ENCODE peak calls at places on chromosomes 13 and 19, in seven cellular contexts. One of them, this sample, is unnamed.

GRCh38 chr19:9836021-9836420 is 903 bp downstream of the PIN1 start:
- DNase-seq in heart right ventricle: no peak
- DNase-seq in effector memory CD4-positive, alpha-beta T cell: no peak
- DNase-seq in left lung: no peak
- DNase-seq in GM23248: peak
- DNase-seq in aorta: no peak
- DNase-seq in ascending aorta: no peak
- DNase-seq in this sample: no peak

GRCh38 chr13:27151798-27152599 is 19.6 kb downstream of the USP12 start:
- DNase-seq in GM23248: no peak
- DNase-seq in heart right ventricle: no peak
- DNase-seq in aorta: no peak
- DNase-seq in ascending aorta: no peak
- DNase-seq in effector memory CD4-positive, alpha-beta T cell: no peak
- DNase-seq in left lung: no peak
- DNase-seq in this sample: no peak

GRCh38 chr13:46383383-46383782 is 3.7 kb downstream of the RUBCNL start:
- DNase-seq in aorta: no peak
- DNase-seq in GM23248: no peak
- DNase-seq in left lung: no peak
- DNase-seq in effector memory CD4-positive, alpha-beta T cell: no peak
- DNase-seq in heart right ventricle: no peak
- DNase-seq in ascending aorta: no peak
- DNase-seq in this sample: no peak

GRCh38 chr19:46210634-46211033 is 18.9 kb upstream of the IGFL1 start:
- DNase-seq in ascending aorta: no peak
- DNase-seq in effector memory CD4-positive, alpha-beta T cell: no peak
- DNase-seq in left lung: no peak
- DNase-seq in aorta: peak
- DNase-seq in GM23248: no peak
- DNase-seq in heart right ventricle: no peak
- DNase-seq in this sample: no peak

GRCh38 chr19:46887240-46887782 is 26.5 kb downstream of the ARHGAP35 start:
- DNase-seq in GM23248: peak
- DNase-seq in effector memory CD4-positive, alpha-beta T cell: no peak
- DNase-seq in ascending aorta: no peak
- DNase-seq in heart right ventricle: no peak
- DNase-seq in left lung: no peak
- DNase-seq in aorta: no peak
- DNase-seq in this sample: no peak

GRCh38 chr19:14440049-14440448 is 6.9 kb downstream of the PKN1 start:
- DNase-seq in effector memory CD4-positive, alpha-beta T cell: peak
- DNase-seq in GM23248: no peak
- DNase-seq in left lung: peak
- DNase-seq in aorta: peak
- DNase-seq in heart right ventricle: peak
- DNase-seq in ascending aorta: peak
- DNase-seq in this sample: peak

GRCh38 chr13:99055286-99056073 is 77.6 kb upstream of the DOCK9 start:
- DNase-seq in left lung: no peak
- DNase-seq in ascending aorta: no peak
- DNase-seq in GM23248: no peak
- DNase-seq in aorta: no peak
- DNase-seq in effector memory CD4-positive, alpha-beta T cell: no peak
- DNase-seq in heart right ventricle: no peak
- DNase-seq in this sample: no peak

GRCh38 chr13:49315036-49315565 is 67.4 kb downstream of the CDADC1 start:
- DNase-seq in effector memory CD4-positive, alpha-beta T cell: no peak
- DNase-seq in ascending aorta: no peak
- DNase-seq in aorta: no peak
- DNase-seq in heart right ventricle: no peak
- DNase-seq in GM23248: peak
- DNase-seq in left lung: no peak
- DNase-seq in this sample: no peak

GRCh38 chr13:98853791-98854191 is 101.3 kb upstream of the SLC15A1 start:
- DNase-seq in effector memory CD4-positive, alpha-beta T cell: no peak
- DNase-seq in left lung: no peak
- DNase-seq in ascending aorta: peak
- DNase-seq in aorta: no peak
- DNase-seq in GM23248: peak
- DNase-seq in heart right ventricle: no peak
- DNase-seq in this sample: no peak

GRCh38 chr19:10399878-10400277 is 3.5 kb downstream of the CDC37 start:
- DNase-seq in heart right ventricle: peak
- DNase-seq in ascending aorta: no peak
- DNase-seq in GM23248: no peak
- DNase-seq in effector memory CD4-positive, alpha-beta T cell: no peak
- DNase-seq in aorta: no peak
- DNase-seq in left lung: no peak
- DNase-seq in this sample: no peak

GRCh38 chr19:4519521-4520277 is 1.4 kb upstream of the PLIN4 start:
- DNase-seq in effector memory CD4-positive, alpha-beta T cell: no peak
- DNase-seq in heart right ventricle: peak
- DNase-seq in ascending aorta: no peak
- DNase-seq in GM23248: peak
- DNase-seq in aorta: no peak
- DNase-seq in left lung: no peak
- DNase-seq in this sample: no peak

GRCh38 chr13:112641456-112641855 is 48.4 kb upstream of the ATP11A start:
- DNase-seq in effector memory CD4-positive, alpha-beta T cell: no peak
- DNase-seq in heart right ventricle: no peak
- DNase-seq in aorta: peak
- DNase-seq in ascending aorta: peak
- DNase-seq in GM23248: no peak
- DNase-seq in left lung: no peak
- DNase-seq in this sample: no peak

GRCh38 chr13:32737679-32738078 is 151.4 kb downstream of the PDS5B start:
- DNase-seq in GM23248: peak
- DNase-seq in aorta: no peak
- DNase-seq in ascending aorta: no peak
- DNase-seq in effector memory CD4-positive, alpha-beta T cell: no peak
- DNase-seq in heart right ventricle: no peak
- DNase-seq in left lung: no peak
- DNase-seq in this sample: no peak

GRCh38 chr13:110869231-110869804 is 45.6 kb downstream of the ANKRD10 start:
- DNase-seq in heart right ventricle: peak
- DNase-seq in effector memory CD4-positive, alpha-beta T cell: no peak
- DNase-seq in left lung: no peak
- DNase-seq in ascending aorta: no peak
- DNase-seq in GM23248: no peak
- DNase-seq in aorta: no peak
- DNase-seq in this sample: no peak

GRCh38 chr13:40101708-40102359 is 446.4 kb downstream of the COG6 start:
- DNase-seq in GM23248: no peak
- DNase-seq in aorta: no peak
- DNase-seq in effector memory CD4-positive, alpha-beta T cell: no peak
- DNase-seq in left lung: no peak
- DNase-seq in ascending aorta: no peak
- DNase-seq in heart right ventricle: no peak
- DNase-seq in this sample: no peak

GRCh38 chr13:100088648-100089601 is at the start of gene PCCA:
- DNase-seq in heart right ventricle: peak
- DNase-seq in ascending aorta: peak
- DNase-seq in aorta: peak
- DNase-seq in left lung: peak
- DNase-seq in effector memory CD4-positive, alpha-beta T cell: peak
- DNase-seq in GM23248: peak
- DNase-seq in this sample: peak

GRCh38 chr13:103876571-103876970 is 810.4 kb upstream of the SLC10A2 start:
- DNase-seq in heart right ventricle: no peak
- DNase-seq in GM23248: peak
- DNase-seq in left lung: no peak
- DNase-seq in ascending aorta: no peak
- DNase-seq in effector memory CD4-positive, alpha-beta T cell: no peak
- DNase-seq in aorta: no peak
- DNase-seq in this sample: no peak

GRCh38 chr13:32264407-32264806 is 50.8 kb downstream of the ZAR1L start:
- DNase-seq in ascending aorta: no peak
- DNase-seq in aorta: peak
- DNase-seq in left lung: no peak
- DNase-seq in effector memory CD4-positive, alpha-beta T cell: no peak
- DNase-seq in GM23248: no peak
- DNase-seq in heart right ventricle: peak
- DNase-seq in this sample: no peak

DNA sequence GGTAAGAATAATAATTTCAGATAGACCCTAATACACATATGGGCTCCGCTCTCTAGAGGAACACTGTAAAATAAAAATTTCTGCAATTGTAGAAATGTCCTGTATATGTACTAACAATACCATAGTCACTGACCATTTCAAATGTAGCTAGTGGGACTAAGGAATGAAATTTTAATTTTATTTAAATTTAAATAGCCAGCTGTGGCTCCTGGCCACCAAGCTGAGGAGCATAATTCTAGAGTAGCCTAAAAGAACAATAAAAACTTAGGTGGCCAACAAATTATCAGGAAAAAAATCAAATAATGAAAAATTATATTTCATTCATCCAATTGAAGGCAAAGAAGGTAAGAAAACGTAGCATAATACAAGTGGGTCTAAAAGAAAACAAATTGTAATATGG is 240.9 kb upstream of the MIR17HG start:
- DNase-seq in ascending aorta: no peak
- DNase-seq in left lung: no peak
- DNase-seq in aorta: no peak
- DNase-seq in effector memory CD4-positive, alpha-beta T cell: no peak
- DNase-seq in GM23248: no peak
- DNase-seq in heart right ventricle: no peak
- DNase-seq in this sample: no peak
- H3K27ac ChIP-seq in ascending aorta: no peak
- H3K27ac ChIP-seq in left lung: no peak
- H3K27ac ChIP-seq in aorta: no peak
- H3K27ac ChIP-seq in effector memory CD4-positive, alpha-beta T cell: no peak
- H3K27ac ChIP-seq in GM23248: no peak
- H3K27ac ChIP-seq in heart right ventricle: no peak
- H3K27ac ChIP-seq in this sample: no peak

DNA sequence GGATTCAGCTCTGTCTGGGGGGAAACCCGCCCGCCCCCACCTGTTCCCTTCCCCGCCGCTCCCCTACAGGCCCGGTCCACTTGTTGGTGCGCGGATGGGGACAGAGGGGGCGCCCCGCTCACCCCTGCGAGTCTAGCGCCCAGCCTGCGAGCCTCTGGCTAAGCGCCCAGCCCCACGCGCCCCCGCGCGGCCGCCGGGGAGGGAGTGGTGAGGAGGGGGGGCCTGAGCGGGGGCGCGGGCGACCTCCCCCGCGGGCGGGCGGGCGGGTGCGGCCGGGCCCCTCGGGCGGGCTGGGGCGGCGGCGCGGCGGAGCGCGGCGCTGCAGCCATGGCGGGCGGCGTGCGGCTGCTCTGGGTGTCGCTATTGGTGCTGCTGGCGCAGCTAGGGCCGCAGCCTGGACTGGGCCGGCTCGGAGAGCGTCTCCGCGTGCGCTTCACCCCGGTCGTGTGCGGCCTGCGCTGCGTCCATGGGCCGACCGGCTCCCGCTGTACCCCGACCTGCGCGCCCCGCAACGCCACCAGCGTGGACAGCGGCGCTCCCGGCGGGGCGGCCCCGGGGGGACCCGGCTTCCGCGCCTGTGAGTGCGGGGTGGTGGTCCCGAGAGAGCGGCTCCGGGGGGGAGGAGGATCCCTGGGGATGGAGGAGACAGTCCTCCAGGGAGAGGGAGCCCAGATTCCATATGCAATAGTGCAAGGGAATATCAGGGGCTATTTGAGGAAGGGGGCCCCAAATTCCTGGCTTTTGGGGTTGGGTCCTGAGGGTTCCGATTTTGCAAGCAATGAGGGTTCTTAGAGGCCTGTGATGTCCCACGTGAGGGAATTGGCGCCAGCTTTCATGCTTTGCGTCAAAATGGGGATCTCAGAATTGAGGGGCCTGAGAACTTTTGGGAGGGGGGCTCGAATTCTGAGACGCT is at the start of gene LTBP4:
- DNase-seq in heart right ventricle: peak
- DNase-seq in effector memory CD4-positive, alpha-beta T cell: no peak
- DNase-seq in GM23248: peak
- DNase-seq in aorta: peak
- DNase-seq in left lung: peak
- DNase-seq in ascending aorta: peak
- DNase-seq in this sample: peak
- H3K4me3 ChIP-seq in heart right ventricle: peak
- H3K4me3 ChIP-seq in effector memory CD4-positive, alpha-beta T cell: peak
- H3K4me3 ChIP-seq in GM23248: peak
- H3K4me3 ChIP-seq in aorta: peak
- H3K4me3 ChIP-seq in left lung: peak
- H3K4me3 ChIP-seq in ascending aorta: peak
- H3K4me3 ChIP-seq in this sample: peak

GRCh38 chr19:28646629-28647028 is 566.3 kb downstream of the UQCRFS1 start:
- DNase-seq in aorta: no peak
- DNase-seq in GM23248: no peak
- DNase-seq in ascending aorta: no peak
- DNase-seq in left lung: no peak
- DNase-seq in effector memory CD4-positive, alpha-beta T cell: no peak
- DNase-seq in heart right ventricle: no peak
- DNase-seq in this sample: no peak

GRCh38 chr19:28642787-28643186 is 570.2 kb downstream of the UQCRFS1 start:
- DNase-seq in aorta: no peak
- DNase-seq in effector memory CD4-positive, alpha-beta T cell: no peak
- DNase-seq in left lung: no peak
- DNase-seq in ascending aorta: no peak
- DNase-seq in heart right ventricle: no peak
- DNase-seq in GM23248: no peak
- DNase-seq in this sample: no peak

GRCh38 chr19:28643284-28643683 is 569.7 kb downstream of the UQCRFS1 start:
- DNase-seq in aorta: no peak
- DNase-seq in ascending aorta: no peak
- DNase-seq in heart right ventricle: no peak
- DNase-seq in left lung: no peak
- DNase-seq in GM23248: no peak
- DNase-seq in effector memory CD4-positive, alpha-beta T cell: no peak
- DNase-seq in this sample: no peak

GRCh38 chr19:28641395-28641794 is 571.6 kb downstream of the UQCRFS1 start:
- DNase-seq in ascending aorta: no peak
- DNase-seq in effector memory CD4-positive, alpha-beta T cell: no peak
- DNase-seq in GM23248: peak
- DNase-seq in aorta: no peak
- DNase-seq in left lung: no peak
- DNase-seq in heart right ventricle: no peak
- DNase-seq in this sample: no peak

DNA sequence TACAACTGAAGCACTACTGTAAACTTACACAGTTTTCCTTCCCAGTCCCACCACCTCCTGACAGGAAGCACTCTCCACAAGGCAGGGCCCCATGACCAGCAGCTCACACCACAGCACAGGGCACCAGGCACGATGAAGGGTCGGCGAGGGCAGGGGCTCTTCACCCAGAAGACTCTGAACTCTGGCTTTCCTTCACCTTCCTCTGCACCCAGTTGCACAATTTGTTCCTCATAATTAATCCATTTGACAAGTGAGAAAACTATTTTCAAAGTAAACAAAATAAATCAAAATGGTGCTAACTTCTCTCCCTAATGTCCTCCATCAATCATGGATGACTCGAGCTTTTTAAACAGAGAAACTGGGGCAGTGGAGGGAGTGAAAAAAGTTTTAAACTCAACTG is 568.7 kb downstream of the UQCRFS1 start:
- DNase-seq in heart right ventricle: no peak
- DNase-seq in left lung: no peak
- DNase-seq in effector memory CD4-positive, alpha-beta T cell: no peak
- DNase-seq in aorta: no peak
- DNase-seq in ascending aorta: no peak
- DNase-seq in GM23248: no peak
- DNase-seq in this sample: no peak
- H3K27ac ChIP-seq in heart right ventricle: no peak
- H3K27ac ChIP-seq in left lung: no peak
- H3K27ac ChIP-seq in effector memory CD4-positive, alpha-beta T cell: no peak
- H3K27ac ChIP-seq in aorta: no peak
- H3K27ac ChIP-seq in ascending aorta: no peak
- H3K27ac ChIP-seq in GM23248: no peak
- H3K27ac ChIP-seq in this sample: no peak

GRCh38 chr19:18086590-18087138 is at the start of gene IL12RB1:
- DNase-seq in effector memory CD4-positive, alpha-beta T cell: peak
- DNase-seq in left lung: no peak
- DNase-seq in GM23248: no peak
- DNase-seq in ascending aorta: no peak
- DNase-seq in heart right ventricle: no peak
- DNase-seq in aorta: no peak
- DNase-seq in this sample: no peak
- H3K4me3 ChIP-seq in effector memory CD4-positive, alpha-beta T cell: peak
- H3K4me3 ChIP-seq in left lung: no peak
- H3K4me3 ChIP-seq in GM23248: no peak
- H3K4me3 ChIP-seq in ascending aorta: peak
- H3K4me3 ChIP-seq in heart right ventricle: peak
- H3K4me3 ChIP-seq in aorta: no peak
- H3K4me3 ChIP-seq in this sample: peak